ENCODE peak calls at places on chromosome 18, in eight cellular contexts. One of them, this sample, is unnamed.
A peak's percentile ranks its signal among the peaks of the same experiment; 100 is the strongest.

GRCh38 chr18:48139427-48140347 is 209.2 kb upstream of the SMAD2 start:
- DNase-seq in kidney tubule cell: no peak
- DNase-seq in psoas muscle: no peak
- DNase-seq in epithelial cell of esophagus: no peak
- DNase-seq in GM10248: no peak
- DNase-seq in activated CD8-positive, alpha-beta memory T cell treated with anti-CD3 and anti-CD28 coated beads for 1 hour: no peak
- DNase-seq in erythroblast: no peak
- DNase-seq in AG10803: no peak
- DNase-seq in this sample: peak; percentile 72

GRCh38 chr18:13530879-13531387 is 195.4 kb downstream of the FAM210A start:
- DNase-seq in kidney tubule cell: peak; percentile 52
- DNase-seq in psoas muscle: peak; percentile 67
- DNase-seq in epithelial cell of esophagus: no peak
- DNase-seq in GM10248: peak; percentile 48
- DNase-seq in activated CD8-positive, alpha-beta memory T cell treated with anti-CD3 and anti-CD28 coated beads for 1 hour: no peak
- DNase-seq in erythroblast: peak; percentile 20
- DNase-seq in AG10803: peak; percentile 75
- DNase-seq in this sample: no peak

GRCh38 chr18:32310119-32310518 is 120.3 kb downstream of the MEP1B start:
- DNase-seq in kidney tubule cell: no peak
- DNase-seq in psoas muscle: no peak
- DNase-seq in epithelial cell of esophagus: no peak
- DNase-seq in GM10248: no peak
- DNase-seq in activated CD8-positive, alpha-beta memory T cell treated with anti-CD3 and anti-CD28 coated beads for 1 hour: no peak
- DNase-seq in erythroblast: no peak
- DNase-seq in AG10803: peak; percentile 32
- DNase-seq in this sample: no peak

GRCh38 chr18:46478796-46479195 is 178.2 kb downstream of the LOXHD1 start:
- DNase-seq in kidney tubule cell: no peak
- DNase-seq in psoas muscle: no peak
- DNase-seq in epithelial cell of esophagus: peak; percentile 51
- DNase-seq in GM10248: no peak
- DNase-seq in activated CD8-positive, alpha-beta memory T cell treated with anti-CD3 and anti-CD28 coated beads for 1 hour: no peak
- DNase-seq in erythroblast: no peak
- DNase-seq in AG10803: no peak
- DNase-seq in this sample: no peak

GRCh38 chr18:30280861-30281470 is 761.6 kb downstream of the DSC3 start:
- DNase-seq in kidney tubule cell: peak; percentile 60
- DNase-seq in psoas muscle: no peak
- DNase-seq in epithelial cell of esophagus: peak; percentile 76
- DNase-seq in GM10248: no peak
- DNase-seq in activated CD8-positive, alpha-beta memory T cell treated with anti-CD3 and anti-CD28 coated beads for 1 hour: no peak
- DNase-seq in erythroblast: peak; percentile 33
- DNase-seq in AG10803: peak; percentile 49
- DNase-seq in this sample: no peak

GRCh38 chr18:78632111-78632541 is 347.5 kb upstream of the SALL3 start:
- DNase-seq in kidney tubule cell: peak; percentile 20
- DNase-seq in psoas muscle: no peak
- DNase-seq in epithelial cell of esophagus: peak; percentile 16
- DNase-seq in GM10248: no peak
- DNase-seq in activated CD8-positive, alpha-beta memory T cell treated with anti-CD3 and anti-CD28 coated beads for 1 hour: no peak
- DNase-seq in erythroblast: no peak
- DNase-seq in AG10803: no peak
- DNase-seq in this sample: no peak

GRCh38 chr18:67590571-67591141 is 74.1 kb upstream of the DSEL start:
- DNase-seq in kidney tubule cell: peak; percentile 37
- DNase-seq in psoas muscle: no peak
- DNase-seq in epithelial cell of esophagus: peak; percentile 22
- DNase-seq in GM10248: no peak
- DNase-seq in activated CD8-positive, alpha-beta memory T cell treated with anti-CD3 and anti-CD28 coated beads for 1 hour: no peak
- DNase-seq in erythroblast: no peak
- DNase-seq in AG10803: peak; percentile 35
- DNase-seq in this sample: no peak

GRCh38 chr18:770583-770961 is 41.5 kb downstream of the YES1 start:
- DNase-seq in kidney tubule cell: no peak
- DNase-seq in psoas muscle: no peak
- DNase-seq in epithelial cell of esophagus: no peak
- DNase-seq in GM10248: no peak
- DNase-seq in activated CD8-positive, alpha-beta memory T cell treated with anti-CD3 and anti-CD28 coated beads for 1 hour: no peak
- DNase-seq in erythroblast: no peak
- DNase-seq in AG10803: no peak
- DNase-seq in this sample: no peak

GRCh38 chr18:34002130-34002529 is 222.6 kb downstream of the NOL4 start:
- DNase-seq in kidney tubule cell: no peak
- DNase-seq in psoas muscle: no peak
- DNase-seq in epithelial cell of esophagus: no peak
- DNase-seq in GM10248: no peak
- DNase-seq in activated CD8-positive, alpha-beta memory T cell treated with anti-CD3 and anti-CD28 coated beads for 1 hour: no peak
- DNase-seq in erythroblast: no peak
- DNase-seq in AG10803: no peak
- DNase-seq in this sample: no peak

GRCh38 chr18:23099621-23100020 is 35.7 kb upstream of the CABLES1 start:
- DNase-seq in kidney tubule cell: peak; percentile 83
- DNase-seq in psoas muscle: no peak
- DNase-seq in epithelial cell of esophagus: peak; percentile 60
- DNase-seq in GM10248: no peak
- DNase-seq in activated CD8-positive, alpha-beta memory T cell treated with anti-CD3 and anti-CD28 coated beads for 1 hour: no peak
- DNase-seq in erythroblast: no peak
- DNase-seq in AG10803: no peak
- DNase-seq in this sample: no peak

GRCh38 chr18:33201509-33201926 is 239.0 kb downstream of the CCDC178 start:
- DNase-seq in kidney tubule cell: peak; percentile 48
- DNase-seq in psoas muscle: no peak
- DNase-seq in epithelial cell of esophagus: peak; percentile 20
- DNase-seq in GM10248: peak; percentile 4
- DNase-seq in activated CD8-positive, alpha-beta memory T cell treated with anti-CD3 and anti-CD28 coated beads for 1 hour: no peak
- DNase-seq in erythroblast: peak; percentile 12
- DNase-seq in AG10803: no peak
- DNase-seq in this sample: no peak

GRCh38 chr18:25210622-25211021 is 141.3 kb downstream of the ZNF521 start:
- DNase-seq in kidney tubule cell: no peak
- DNase-seq in psoas muscle: no peak
- DNase-seq in epithelial cell of esophagus: no peak
- DNase-seq in GM10248: no peak
- DNase-seq in activated CD8-positive, alpha-beta memory T cell treated with anti-CD3 and anti-CD28 coated beads for 1 hour: no peak
- DNase-seq in erythroblast: no peak
- DNase-seq in AG10803: no peak
- DNase-seq in this sample: no peak

GRCh38 chr18:36828157-36828629 is 609 bp downstream of the TPGS2 start:
- DNase-seq in kidney tubule cell: peak; percentile 72
- DNase-seq in psoas muscle: peak; percentile 22
- DNase-seq in epithelial cell of esophagus: peak; percentile 60
- DNase-seq in GM10248: no peak
- DNase-seq in activated CD8-positive, alpha-beta memory T cell treated with anti-CD3 and anti-CD28 coated beads for 1 hour: no peak
- DNase-seq in erythroblast: peak; percentile 77
- DNase-seq in AG10803: peak; percentile 61
- DNase-seq in this sample: peak; percentile 45

GRCh38 chr18:12256946-12257345 is 2.8 kb downstream of the CIDEA start:
- DNase-seq in kidney tubule cell: peak; percentile 66
- DNase-seq in psoas muscle: no peak
- DNase-seq in epithelial cell of esophagus: peak; percentile 16
- DNase-seq in GM10248: no peak
- DNase-seq in activated CD8-positive, alpha-beta memory T cell treated with anti-CD3 and anti-CD28 coated beads for 1 hour: no peak
- DNase-seq in erythroblast: no peak
- DNase-seq in AG10803: peak; percentile 8
- DNase-seq in this sample: no peak

GRCh38 chr18:38115201-38115600 is 549.6 kb upstream of the CELF4 start:
- DNase-seq in kidney tubule cell: peak; percentile 34
- DNase-seq in psoas muscle: no peak
- DNase-seq in epithelial cell of esophagus: no peak
- DNase-seq in GM10248: no peak
- DNase-seq in activated CD8-positive, alpha-beta memory T cell treated with anti-CD3 and anti-CD28 coated beads for 1 hour: no peak
- DNase-seq in erythroblast: no peak
- DNase-seq in AG10803: no peak
- DNase-seq in this sample: no peak

GRCh38 chr18:35376393-35376741 is 770 bp downstream of the ZNF396 start:
- DNase-seq in kidney tubule cell: peak; percentile 27
- DNase-seq in psoas muscle: peak; percentile 33
- DNase-seq in epithelial cell of esophagus: no peak
- DNase-seq in GM10248: peak; percentile 49
- DNase-seq in activated CD8-positive, alpha-beta memory T cell treated with anti-CD3 and anti-CD28 coated beads for 1 hour: no peak
- DNase-seq in erythroblast: peak; percentile 44
- DNase-seq in AG10803: no peak
- DNase-seq in this sample: peak; percentile 47

GRCh38 chr18:38751897-38752296 is 1186.3 kb upstream of the CELF4 start:
- DNase-seq in kidney tubule cell: peak; percentile 10
- DNase-seq in psoas muscle: no peak
- DNase-seq in epithelial cell of esophagus: peak; percentile 71
- DNase-seq in GM10248: peak; percentile 10
- DNase-seq in activated CD8-positive, alpha-beta memory T cell treated with anti-CD3 and anti-CD28 coated beads for 1 hour: no peak
- DNase-seq in erythroblast: no peak
- DNase-seq in AG10803: no peak
- DNase-seq in this sample: no peak

GRCh38 chr18:69401475-69402218 is 959 bp downstream of the DOK6 start:
- DNase-seq in kidney tubule cell: no peak
- DNase-seq in psoas muscle: no peak
- DNase-seq in epithelial cell of esophagus: peak; percentile 1
- DNase-seq in GM10248: peak; percentile 17
- DNase-seq in activated CD8-positive, alpha-beta memory T cell treated with anti-CD3 and anti-CD28 coated beads for 1 hour: no peak
- DNase-seq in erythroblast: no peak
- DNase-seq in AG10803: peak; percentile 14
- DNase-seq in this sample: no peak

GRCh38 chr18:37364237-37364636 is 201.4 kb downstream of the CELF4 start:
- DNase-seq in kidney tubule cell: peak; percentile 39
- DNase-seq in psoas muscle: peak; percentile 24
- DNase-seq in epithelial cell of esophagus: no peak
- DNase-seq in GM10248: no peak
- DNase-seq in activated CD8-positive, alpha-beta memory T cell treated with anti-CD3 and anti-CD28 coated beads for 1 hour: no peak
- DNase-seq in erythroblast: no peak
- DNase-seq in AG10803: peak; percentile 18
- DNase-seq in this sample: no peak

GRCh38 chr18:12639990-12640880 is 17.7 kb downstream of the SPIRE1 start:
- DNase-seq in kidney tubule cell: peak; percentile 73
- DNase-seq in psoas muscle: no peak
- DNase-seq in epithelial cell of esophagus: peak; percentile 94
- DNase-seq in GM10248: no peak
- DNase-seq in activated CD8-positive, alpha-beta memory T cell treated with anti-CD3 and anti-CD28 coated beads for 1 hour: no peak
- DNase-seq in erythroblast: no peak
- DNase-seq in AG10803: peak; percentile 66
- DNase-seq in this sample: no peak

GRCh38 chr18:31267823-31268481 is 50.0 kb upstream of the DSG1 start:
- DNase-seq in kidney tubule cell: peak; percentile 75
- DNase-seq in psoas muscle: no peak
- DNase-seq in epithelial cell of esophagus: no peak
- DNase-seq in GM10248: peak; percentile 34
- DNase-seq in activated CD8-positive, alpha-beta memory T cell treated with anti-CD3 and anti-CD28 coated beads for 1 hour: no peak
- DNase-seq in erythroblast: no peak
- DNase-seq in AG10803: no peak
- DNase-seq in this sample: no peak

GRCh38 chr18:76982038-76982437 is 150.5 kb downstream of the MBP start:
- DNase-seq in kidney tubule cell: no peak
- DNase-seq in psoas muscle: no peak
- DNase-seq in epithelial cell of esophagus: no peak
- DNase-seq in GM10248: no peak
- DNase-seq in activated CD8-positive, alpha-beta memory T cell treated with anti-CD3 and anti-CD28 coated beads for 1 hour: no peak
- DNase-seq in erythroblast: no peak
- DNase-seq in AG10803: no peak
- DNase-seq in this sample: no peak

GRCh38 chr18:75003089-75003488 is 205.8 kb downstream of the PTGR3 start:
- DNase-seq in kidney tubule cell: no peak
- DNase-seq in psoas muscle: no peak
- DNase-seq in epithelial cell of esophagus: no peak
- DNase-seq in GM10248: no peak
- DNase-seq in activated CD8-positive, alpha-beta memory T cell treated with anti-CD3 and anti-CD28 coated beads for 1 hour: no peak
- DNase-seq in erythroblast: no peak
- DNase-seq in AG10803: peak; percentile 21
- DNase-seq in this sample: no peak

GRCh38 chr18:34330308-34330707 is 105.6 kb upstream of the NOL4 start:
- DNase-seq in kidney tubule cell: no peak
- DNase-seq in psoas muscle: no peak
- DNase-seq in epithelial cell of esophagus: no peak
- DNase-seq in GM10248: no peak
- DNase-seq in activated CD8-positive, alpha-beta memory T cell treated with anti-CD3 and anti-CD28 coated beads for 1 hour: no peak
- DNase-seq in erythroblast: no peak
- DNase-seq in AG10803: no peak
- DNase-seq in this sample: no peak

GRCh38 chr18:45085916-45086624 is 405.4 kb downstream of the SETBP1 start:
- DNase-seq in kidney tubule cell: no peak
- DNase-seq in psoas muscle: no peak
- DNase-seq in epithelial cell of esophagus: peak; percentile 7
- DNase-seq in GM10248: no peak
- DNase-seq in activated CD8-positive, alpha-beta memory T cell treated with anti-CD3 and anti-CD28 coated beads for 1 hour: no peak
- DNase-seq in erythroblast: no peak
- DNase-seq in AG10803: no peak
- DNase-seq in this sample: no peak

GRCh38 chr18:7678801-7679200 is 111.7 kb downstream of the PTPRM start:
- DNase-seq in kidney tubule cell: no peak
- DNase-seq in psoas muscle: no peak
- DNase-seq in epithelial cell of esophagus: no peak
- DNase-seq in GM10248: no peak
- DNase-seq in activated CD8-positive, alpha-beta memory T cell treated with anti-CD3 and anti-CD28 coated beads for 1 hour: no peak
- DNase-seq in erythroblast: no peak
- DNase-seq in AG10803: no peak
- DNase-seq in this sample: no peak